ENCODE peak calls at places on chromosomes 16 and 17, in five cellular contexts. One of them, this sample, is unnamed.

GRCh38 chr16:22307838-22308237 is 10.6 kb downstream of the POLR3E start:
- DNase-seq in HCT116: no peak
- DNase-seq in K562: no peak
- DNase-seq in GM12878: no peak
- DNase-seq in H1: no peak
- DNase-seq in this sample: no peak

GRCh38 chr17:47470836-47471235 is 60.1 kb upstream of the NPEPPS start:
- DNase-seq in H1: no peak
- DNase-seq in GM12878: no peak
- DNase-seq in K562: no peak
- DNase-seq in HCT116: no peak
- DNase-seq in this sample: no peak

GRCh38 chr17:45257115-45257514 is 4.8 kb downstream of the SPATA32 start:
- DNase-seq in H1: no peak
- DNase-seq in GM12878: no peak
- DNase-seq in HCT116: no peak
- DNase-seq in K562: no peak
- DNase-seq in this sample: no peak

GRCh38 chr16:50068550-50068949 is 2.8 kb downstream of the HEATR3 start:
- DNase-seq in K562: no peak
- DNase-seq in HCT116: no peak
- DNase-seq in H1: no peak
- DNase-seq in GM12878: no peak
- DNase-seq in this sample: no peak

GRCh38 chr17:47785538-47786123 is 36.0 kb downstream of the OSBPL7 start:
- DNase-seq in H1: peak
- DNase-seq in K562: peak
- DNase-seq in GM12878: no peak
- DNase-seq in HCT116: no peak
- DNase-seq in this sample: no peak

GRCh38 chr16:67241008-67241900 is 6.0 kb downstream of the FHOD1 start:
- DNase-seq in K562: peak
- DNase-seq in H1: no peak
- DNase-seq in GM12878: no peak
- DNase-seq in HCT116: no peak
- DNase-seq in this sample: peak

GRCh38 chr16:27408012-27408601 is 6.1 kb downstream of the IL21R start:
- DNase-seq in H1: no peak
- DNase-seq in GM12878: peak
- DNase-seq in HCT116: no peak
- DNase-seq in K562: no peak
- DNase-seq in this sample: no peak

GRCh38 chr16:69311533-69312388 is 611 bp downstream of the VPS4A start:
- DNase-seq in K562: peak
- DNase-seq in H1: peak
- DNase-seq in GM12878: no peak
- DNase-seq in HCT116: no peak
- DNase-seq in this sample: no peak

GRCh38 chr16:84458606-84459516 is 45.6 kb downstream of the MEAK7 start:
- DNase-seq in H1: no peak
- DNase-seq in GM12878: no peak
- DNase-seq in HCT116: no peak
- DNase-seq in K562: no peak
- DNase-seq in this sample: no peak

GRCh38 chr17:61402978-61403845 is 3.6 kb downstream of the TBX2 start:
- DNase-seq in HCT116: no peak
- DNase-seq in GM12878: no peak
- DNase-seq in H1: peak
- DNase-seq in K562: no peak
- DNase-seq in this sample: no peak

GRCh38 chr17:45235071-45236001 is 13.7 kb downstream of the FMNL1 start:
- DNase-seq in GM12878: no peak
- DNase-seq in HCT116: peak
- DNase-seq in H1: peak
- DNase-seq in K562: peak
- DNase-seq in this sample: peak

GRCh38 chr17:64148699-64149098 is 18.8 kb upstream of the ERN1 start:
- DNase-seq in H1: no peak
- DNase-seq in HCT116: no peak
- DNase-seq in GM12878: no peak
- DNase-seq in K562: no peak
- DNase-seq in this sample: peak

DNA sequence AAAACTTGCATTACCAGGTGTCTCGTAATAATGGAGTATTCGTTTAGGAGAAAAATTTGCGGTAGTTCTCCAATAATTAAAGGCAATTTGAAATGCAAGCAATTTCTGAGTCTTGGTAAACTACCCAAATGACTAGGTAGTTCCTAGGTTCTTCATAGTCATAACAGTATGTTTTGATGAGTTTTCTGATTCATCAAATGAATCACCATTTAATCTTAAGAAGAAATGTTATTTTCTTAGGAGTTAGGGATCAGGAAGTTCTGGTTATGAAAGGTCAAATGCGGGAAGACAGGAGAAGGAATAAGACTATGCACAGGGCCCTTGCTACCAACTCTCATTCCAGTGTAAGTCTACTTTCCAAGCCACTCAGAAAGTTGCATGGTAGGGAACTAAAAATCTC is 221.5 kb upstream of the SOX9 start:
- DNase-seq in HCT116: no peak
- DNase-seq in H1: no peak
- DNase-seq in K562: no peak
- DNase-seq in GM12878: no peak
- DNase-seq in this sample: no peak
- H3K9ac ChIP-seq in HCT116: no peak
- H3K9ac ChIP-seq in H1: no peak
- H3K9ac ChIP-seq in K562: no peak
- H3K9ac ChIP-seq in GM12878: no peak
- H3K9ac ChIP-seq in this sample: no peak

GRCh38 chr17:68594552-68594951 is 6.6 kb downstream of the FAM20A start:
- DNase-seq in GM12878: no peak
- DNase-seq in HCT116: no peak
- DNase-seq in K562: no peak
- DNase-seq in H1: no peak
- DNase-seq in this sample: no peak
- H3K4me3 ChIP-seq in GM12878: no peak
- H3K4me3 ChIP-seq in HCT116: no peak
- H3K4me3 ChIP-seq in K562: no peak
- H3K4me3 ChIP-seq in H1: no peak
- H3K4me3 ChIP-seq in this sample: no peak

DNA sequence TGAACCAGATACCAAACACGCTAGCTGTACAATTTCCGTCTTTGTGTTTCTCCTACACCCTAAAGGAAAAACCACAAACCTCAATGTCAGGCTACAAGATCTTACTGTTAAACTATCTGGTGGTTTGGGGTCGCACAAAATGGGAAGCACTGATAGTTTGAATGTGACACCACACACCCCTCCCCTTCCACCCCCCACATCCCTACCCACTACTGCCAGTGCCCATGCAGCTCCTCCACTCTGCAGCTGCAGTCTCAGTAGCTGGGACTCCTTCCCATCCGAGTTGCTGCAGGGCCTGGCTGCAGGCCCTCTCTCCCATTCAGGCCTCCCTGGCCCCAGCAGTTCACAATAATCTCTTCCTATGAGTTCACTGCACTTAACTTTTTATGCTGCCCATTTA is 18.4 kb downstream of the TRAP1 start:
- DNase-seq in K562: no peak
- DNase-seq in HCT116: no peak
- DNase-seq in GM12878: no peak
- DNase-seq in H1: no peak
- DNase-seq in this sample: no peak
- TF ChIP-seq YY1 in K562: no peak
- TF ChIP-seq YY1 in HCT116: no peak
- TF ChIP-seq YY1 in GM12878: no peak
- TF ChIP-seq YY1 in H1: no peak
- TF ChIP-seq YY1 in this sample: no peak

GRCh38 chr16:87380403-87380802 is 3.2 kb downstream of the FBXO31 start:
- DNase-seq in K562: no peak
- DNase-seq in GM12878: peak
- DNase-seq in HCT116: no peak
- DNase-seq in H1: no peak
- DNase-seq in this sample: no peak
- H3K9ac ChIP-seq in K562: no peak
- H3K9ac ChIP-seq in GM12878: peak
- H3K9ac ChIP-seq in HCT116: no peak
- H3K9ac ChIP-seq in H1: no peak
- H3K9ac ChIP-seq in this sample: no peak

DNA sequence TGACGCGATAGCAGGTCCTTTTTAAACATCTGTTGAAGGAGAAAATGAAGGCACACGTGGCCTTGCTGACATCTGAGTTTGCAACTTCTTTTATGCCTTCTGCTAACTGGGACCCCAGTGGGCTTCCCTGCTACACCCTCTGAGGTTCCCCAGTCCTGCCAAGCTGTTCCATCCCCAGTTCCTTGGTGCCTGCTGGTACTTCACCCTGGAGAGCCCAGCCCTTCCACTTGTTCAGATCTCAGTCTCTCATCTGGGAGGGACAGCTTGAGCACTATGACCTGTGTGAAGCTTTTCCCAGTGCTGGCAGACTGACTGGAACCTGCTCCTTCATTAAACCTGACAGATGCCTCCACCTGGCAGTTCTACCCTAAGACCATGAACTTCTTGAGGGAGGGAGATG is 95.5 kb downstream of the WWOX start:
- DNase-seq in H1: peak
- DNase-seq in GM12878: no peak
- DNase-seq in K562: no peak
- DNase-seq in HCT116: no peak
- DNase-seq in this sample: no peak
- H3K4me3 ChIP-seq in H1: no peak
- H3K4me3 ChIP-seq in GM12878: no peak
- H3K4me3 ChIP-seq in K562: no peak
- H3K4me3 ChIP-seq in HCT116: no peak
- H3K4me3 ChIP-seq in this sample: no peak

GRCh38 chr17:77802811-77803220 is 155.7 kb upstream of the TNRC6C start:
- DNase-seq in GM12878: no peak
- DNase-seq in H1: peak
- DNase-seq in HCT116: no peak
- DNase-seq in K562: no peak
- DNase-seq in this sample: no peak
- TF ChIP-seq YY1 in GM12878: no peak
- TF ChIP-seq YY1 in H1: peak
- TF ChIP-seq YY1 in HCT116: no peak
- TF ChIP-seq YY1 in K562: no peak
- TF ChIP-seq YY1 in this sample: no peak

GRCh38 chr17:79919164-79919585 is 79.9 kb upstream of the CBX4 start:
- DNase-seq in K562: no peak
- DNase-seq in GM12878: no peak
- DNase-seq in HCT116: no peak
- DNase-seq in H1: no peak
- DNase-seq in this sample: no peak

GRCh38 chr17:79916991-79917901 is 78.0 kb upstream of the CBX4 start:
- DNase-seq in GM12878: no peak
- DNase-seq in H1: no peak
- DNase-seq in HCT116: no peak
- DNase-seq in K562: no peak
- DNase-seq in this sample: no peak

GRCh38 chr17:79916506-79916905 is 77.3 kb upstream of the CBX4 start:
- DNase-seq in K562: no peak
- DNase-seq in HCT116: no peak
- DNase-seq in H1: no peak
- DNase-seq in GM12878: no peak
- DNase-seq in this sample: no peak

GRCh38 chr17:79918581-79919163 is 79.4 kb upstream of the CBX4 start:
- DNase-seq in HCT116: no peak
- DNase-seq in GM12878: no peak
- DNase-seq in K562: no peak
- DNase-seq in H1: no peak
- DNase-seq in this sample: no peak

DNA sequence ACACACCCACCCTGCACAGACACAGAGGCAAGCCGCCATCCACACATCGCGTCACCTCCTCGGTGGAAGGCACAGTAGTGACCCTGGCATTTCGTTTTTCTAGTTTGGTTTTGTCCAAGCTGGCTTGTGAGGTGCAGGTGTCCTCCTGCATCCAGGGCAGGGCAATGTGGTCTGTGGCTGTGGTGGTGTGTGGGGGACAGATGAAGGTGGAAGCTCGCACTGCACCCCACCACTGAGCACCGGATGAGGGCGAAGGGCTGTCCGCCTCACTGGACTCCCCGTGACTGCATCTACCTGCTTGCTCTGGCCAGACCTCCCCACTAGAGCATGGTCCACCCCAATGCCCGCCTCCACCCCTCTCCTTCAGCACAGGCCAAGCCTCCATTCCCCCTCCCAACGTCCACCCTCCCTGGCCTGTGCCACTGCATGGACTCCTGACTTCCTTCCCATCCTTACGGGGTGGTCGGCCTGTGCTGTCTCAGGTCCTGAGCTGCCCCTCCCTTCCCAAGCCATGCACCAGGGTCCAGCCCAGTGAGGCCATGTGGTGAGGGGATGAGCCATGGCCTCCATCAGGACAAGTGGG is 78.8 kb upstream of the CBX4 start:
- DNase-seq in H1: no peak
- DNase-seq in HCT116: no peak
- DNase-seq in K562: no peak
- DNase-seq in GM12878: no peak
- DNase-seq in this sample: no peak
- H3K9ac ChIP-seq in H1: no peak
- H3K9ac ChIP-seq in HCT116: no peak
- H3K9ac ChIP-seq in K562: no peak
- H3K9ac ChIP-seq in GM12878: no peak
- H3K9ac ChIP-seq in this sample: no peak

GRCh38 chr16:82605863-82606620 is 20.7 kb upstream of the CDH13 start:
- DNase-seq in GM12878: no peak
- DNase-seq in HCT116: no peak
- DNase-seq in H1: no peak
- DNase-seq in K562: no peak
- DNase-seq in this sample: peak
- H3K4me3 ChIP-seq in GM12878: no peak
- H3K4me3 ChIP-seq in HCT116: no peak
- H3K4me3 ChIP-seq in H1: peak
- H3K4me3 ChIP-seq in K562: no peak
- H3K4me3 ChIP-seq in this sample: no peak

GRCh38 chr17:73638556-73638955 is 5.7 kb downstream of the SDK2 start:
- DNase-seq in GM12878: no peak
- DNase-seq in K562: no peak
- DNase-seq in HCT116: no peak
- DNase-seq in H1: no peak
- DNase-seq in this sample: no peak
- TF ChIP-seq YY1 in GM12878: no peak
- TF ChIP-seq YY1 in K562: no peak
- TF ChIP-seq YY1 in HCT116: no peak
- TF ChIP-seq YY1 in H1: no peak
- TF ChIP-seq YY1 in this sample: no peak